ENCODE peak calls at places on chromosome 18, in seven cellular contexts. One of them, this sample, is unnamed.

GRCh38 chr18:25734336-25734735 is 356.1 kb downstream of the SS18 start:
- DNase-seq in occipital lobe: no peak
- DNase-seq in AG09319: no peak
- DNase-seq in neural progenitor cell: peak
- DNase-seq in stimulated activated CD4-positive, alpha-beta T cell treated with anti-CD3 and anti-CD28 coated beads, Interleukin-2, amount 100 ng/mL, for 48 hours: no peak
- DNase-seq in SIG-M5: no peak
- DNase-seq in NCI-H2081: peak
- DNase-seq in this sample: no peak

GRCh38 chr18:57429607-57430165 is 5.5 kb upstream of the ONECUT2 start:
- DNase-seq in neural progenitor cell: peak
- DNase-seq in SIG-M5: no peak
- DNase-seq in NCI-H2081: no peak
- DNase-seq in stimulated activated CD4-positive, alpha-beta T cell treated with anti-CD3 and anti-CD28 coated beads, Interleukin-2, amount 100 ng/mL, for 48 hours: no peak
- DNase-seq in occipital lobe: no peak
- DNase-seq in AG09319: no peak
- DNase-seq in this sample: no peak

GRCh38 chr18:34723143-34723542 is 13.0 kb downstream of the DTNA start:
- DNase-seq in stimulated activated CD4-positive, alpha-beta T cell treated with anti-CD3 and anti-CD28 coated beads, Interleukin-2, amount 100 ng/mL, for 48 hours: no peak
- DNase-seq in AG09319: no peak
- DNase-seq in neural progenitor cell: no peak
- DNase-seq in occipital lobe: no peak
- DNase-seq in SIG-M5: no peak
- DNase-seq in NCI-H2081: no peak
- DNase-seq in this sample: no peak

GRCh38 chr18:40365526-40365925 is 1589.5 kb upstream of the PIK3C3 start:
- DNase-seq in SIG-M5: no peak
- DNase-seq in stimulated activated CD4-positive, alpha-beta T cell treated with anti-CD3 and anti-CD28 coated beads, Interleukin-2, amount 100 ng/mL, for 48 hours: no peak
- DNase-seq in neural progenitor cell: no peak
- DNase-seq in occipital lobe: no peak
- DNase-seq in NCI-H2081: no peak
- DNase-seq in AG09319: no peak
- DNase-seq in this sample: no peak

GRCh38 chr18:44856157-44856556 is 175.5 kb downstream of the SETBP1 start:
- DNase-seq in SIG-M5: no peak
- DNase-seq in occipital lobe: no peak
- DNase-seq in AG09319: no peak
- DNase-seq in NCI-H2081: no peak
- DNase-seq in neural progenitor cell: no peak
- DNase-seq in stimulated activated CD4-positive, alpha-beta T cell treated with anti-CD3 and anti-CD28 coated beads, Interleukin-2, amount 100 ng/mL, for 48 hours: no peak
- DNase-seq in this sample: no peak

GRCh38 chr18:54440292-54440691 is 82.6 kb downstream of the C18orf54 start:
- DNase-seq in neural progenitor cell: no peak
- DNase-seq in SIG-M5: no peak
- DNase-seq in AG09319: no peak
- DNase-seq in stimulated activated CD4-positive, alpha-beta T cell treated with anti-CD3 and anti-CD28 coated beads, Interleukin-2, amount 100 ng/mL, for 48 hours: no peak
- DNase-seq in occipital lobe: no peak
- DNase-seq in NCI-H2081: no peak
- DNase-seq in this sample: no peak

GRCh38 chr18:78510636-78511035 is 469.0 kb upstream of the SALL3 start:
- DNase-seq in neural progenitor cell: no peak
- DNase-seq in occipital lobe: no peak
- DNase-seq in NCI-H2081: no peak
- DNase-seq in stimulated activated CD4-positive, alpha-beta T cell treated with anti-CD3 and anti-CD28 coated beads, Interleukin-2, amount 100 ng/mL, for 48 hours: no peak
- DNase-seq in SIG-M5: no peak
- DNase-seq in AG09319: no peak
- DNase-seq in this sample: no peak

GRCh38 chr18:64276736-64277135 is 127.8 kb upstream of the LINC00305 start:
- DNase-seq in SIG-M5: no peak
- DNase-seq in occipital lobe: no peak
- DNase-seq in stimulated activated CD4-positive, alpha-beta T cell treated with anti-CD3 and anti-CD28 coated beads, Interleukin-2, amount 100 ng/mL, for 48 hours: no peak
- DNase-seq in neural progenitor cell: no peak
- DNase-seq in AG09319: no peak
- DNase-seq in NCI-H2081: no peak
- DNase-seq in this sample: no peak

GRCh38 chr18:22604986-22605421 is 187.3 kb upstream of the CTAGE1 start:
- DNase-seq in SIG-M5: no peak
- DNase-seq in occipital lobe: no peak
- DNase-seq in NCI-H2081: no peak
- DNase-seq in neural progenitor cell: no peak
- DNase-seq in AG09319: no peak
- DNase-seq in stimulated activated CD4-positive, alpha-beta T cell treated with anti-CD3 and anti-CD28 coated beads, Interleukin-2, amount 100 ng/mL, for 48 hours: no peak
- DNase-seq in this sample: no peak

GRCh38 chr18:47280121-47280520 is 28.7 kb upstream of the SKOR2 start:
- DNase-seq in NCI-H2081: no peak
- DNase-seq in SIG-M5: no peak
- DNase-seq in AG09319: no peak
- DNase-seq in neural progenitor cell: no peak
- DNase-seq in stimulated activated CD4-positive, alpha-beta T cell treated with anti-CD3 and anti-CD28 coated beads, Interleukin-2, amount 100 ng/mL, for 48 hours: no peak
- DNase-seq in occipital lobe: no peak
- DNase-seq in this sample: no peak

GRCh38 chr18:61236476-61237057 is 96.7 kb upstream of the CDH20 start:
- DNase-seq in occipital lobe: no peak
- DNase-seq in AG09319: no peak
- DNase-seq in NCI-H2081: peak
- DNase-seq in stimulated activated CD4-positive, alpha-beta T cell treated with anti-CD3 and anti-CD28 coated beads, Interleukin-2, amount 100 ng/mL, for 48 hours: no peak
- DNase-seq in neural progenitor cell: no peak
- DNase-seq in SIG-M5: no peak
- DNase-seq in this sample: no peak

GRCh38 chr18:48777026-48777736 is 173.6 kb downstream of the SMAD7 start:
- DNase-seq in neural progenitor cell: peak
- DNase-seq in stimulated activated CD4-positive, alpha-beta T cell treated with anti-CD3 and anti-CD28 coated beads, Interleukin-2, amount 100 ng/mL, for 48 hours: peak
- DNase-seq in occipital lobe: no peak
- DNase-seq in SIG-M5: no peak
- DNase-seq in AG09319: no peak
- DNase-seq in NCI-H2081: peak
- DNase-seq in this sample: peak

GRCh38 chr18:60024857-60025256 is 125.1 kb downstream of the PMAIP1 start:
- DNase-seq in stimulated activated CD4-positive, alpha-beta T cell treated with anti-CD3 and anti-CD28 coated beads, Interleukin-2, amount 100 ng/mL, for 48 hours: no peak
- DNase-seq in SIG-M5: no peak
- DNase-seq in NCI-H2081: no peak
- DNase-seq in occipital lobe: no peak
- DNase-seq in AG09319: no peak
- DNase-seq in neural progenitor cell: no peak
- DNase-seq in this sample: no peak

GRCh38 chr18:7164610-7165009 is 47.0 kb upstream of the LAMA1 start:
- DNase-seq in SIG-M5: no peak
- DNase-seq in occipital lobe: peak
- DNase-seq in stimulated activated CD4-positive, alpha-beta T cell treated with anti-CD3 and anti-CD28 coated beads, Interleukin-2, amount 100 ng/mL, for 48 hours: no peak
- DNase-seq in AG09319: no peak
- DNase-seq in NCI-H2081: peak
- DNase-seq in neural progenitor cell: peak
- DNase-seq in this sample: peak

GRCh38 chr18:76658627-76659026 is 163.6 kb upstream of the ZNF516 start:
- DNase-seq in AG09319: no peak
- DNase-seq in stimulated activated CD4-positive, alpha-beta T cell treated with anti-CD3 and anti-CD28 coated beads, Interleukin-2, amount 100 ng/mL, for 48 hours: peak
- DNase-seq in NCI-H2081: no peak
- DNase-seq in SIG-M5: no peak
- DNase-seq in neural progenitor cell: peak
- DNase-seq in occipital lobe: no peak
- DNase-seq in this sample: no peak

GRCh38 chr18:51278045-51278649 is 80.7 kb upstream of the MEX3C start:
- DNase-seq in occipital lobe: no peak
- DNase-seq in AG09319: no peak
- DNase-seq in NCI-H2081: peak
- DNase-seq in neural progenitor cell: peak
- DNase-seq in SIG-M5: no peak
- DNase-seq in stimulated activated CD4-positive, alpha-beta T cell treated with anti-CD3 and anti-CD28 coated beads, Interleukin-2, amount 100 ng/mL, for 48 hours: peak
- DNase-seq in this sample: peak

GRCh38 chr18:9992300-9992987 is 78.6 kb downstream of the VAPA start:
- DNase-seq in SIG-M5: no peak
- DNase-seq in occipital lobe: no peak
- DNase-seq in stimulated activated CD4-positive, alpha-beta T cell treated with anti-CD3 and anti-CD28 coated beads, Interleukin-2, amount 100 ng/mL, for 48 hours: no peak
- DNase-seq in AG09319: no peak
- DNase-seq in NCI-H2081: no peak
- DNase-seq in neural progenitor cell: no peak
- DNase-seq in this sample: no peak

GRCh38 chr18:63043516-63043915 is 276.1 kb downstream of the BCL2 start:
- DNase-seq in AG09319: no peak
- DNase-seq in NCI-H2081: no peak
- DNase-seq in stimulated activated CD4-positive, alpha-beta T cell treated with anti-CD3 and anti-CD28 coated beads, Interleukin-2, amount 100 ng/mL, for 48 hours: no peak
- DNase-seq in neural progenitor cell: no peak
- DNase-seq in occipital lobe: no peak
- DNase-seq in SIG-M5: no peak
- DNase-seq in this sample: no peak

GRCh38 chr18:57837917-57838548 is 34.9 kb upstream of the ATP8B1 start:
- DNase-seq in AG09319: no peak
- DNase-seq in stimulated activated CD4-positive, alpha-beta T cell treated with anti-CD3 and anti-CD28 coated beads, Interleukin-2, amount 100 ng/mL, for 48 hours: peak
- DNase-seq in occipital lobe: no peak
- DNase-seq in SIG-M5: no peak
- DNase-seq in NCI-H2081: no peak
- DNase-seq in neural progenitor cell: no peak
- DNase-seq in this sample: no peak

GRCh38 chr18:37403100-37403781 is 162.4 kb downstream of the CELF4 start:
- DNase-seq in neural progenitor cell: no peak
- DNase-seq in stimulated activated CD4-positive, alpha-beta T cell treated with anti-CD3 and anti-CD28 coated beads, Interleukin-2, amount 100 ng/mL, for 48 hours: no peak
- DNase-seq in occipital lobe: peak
- DNase-seq in SIG-M5: no peak
- DNase-seq in NCI-H2081: no peak
- DNase-seq in AG09319: peak
- DNase-seq in this sample: no peak

GRCh38 chr18:6056171-6056932 is 161.0 kb upstream of the TMEM200C start:
- DNase-seq in neural progenitor cell: peak
- DNase-seq in stimulated activated CD4-positive, alpha-beta T cell treated with anti-CD3 and anti-CD28 coated beads, Interleukin-2, amount 100 ng/mL, for 48 hours: no peak
- DNase-seq in NCI-H2081: no peak
- DNase-seq in occipital lobe: no peak
- DNase-seq in AG09319: no peak
- DNase-seq in SIG-M5: no peak
- DNase-seq in this sample: no peak

GRCh38 chr18:10444314-10445006 is 10.0 kb upstream of the APCDD1 start:
- DNase-seq in SIG-M5: no peak
- DNase-seq in occipital lobe: no peak
- DNase-seq in AG09319: no peak
- DNase-seq in neural progenitor cell: no peak
- DNase-seq in stimulated activated CD4-positive, alpha-beta T cell treated with anti-CD3 and anti-CD28 coated beads, Interleukin-2, amount 100 ng/mL, for 48 hours: no peak
- DNase-seq in NCI-H2081: no peak
- DNase-seq in this sample: no peak

GRCh38 chr18:8706545-8706980 is 1.2 kb downstream of the MTCL1 start:
- DNase-seq in stimulated activated CD4-positive, alpha-beta T cell treated with anti-CD3 and anti-CD28 coated beads, Interleukin-2, amount 100 ng/mL, for 48 hours: no peak
- DNase-seq in NCI-H2081: no peak
- DNase-seq in AG09319: no peak
- DNase-seq in SIG-M5: no peak
- DNase-seq in neural progenitor cell: peak
- DNase-seq in occipital lobe: no peak
- DNase-seq in this sample: no peak

GRCh38 chr18:75047240-75047639 is 161.7 kb downstream of the PTGR3 start:
- DNase-seq in AG09319: no peak
- DNase-seq in SIG-M5: no peak
- DNase-seq in NCI-H2081: peak
- DNase-seq in neural progenitor cell: no peak
- DNase-seq in stimulated activated CD4-positive, alpha-beta T cell treated with anti-CD3 and anti-CD28 coated beads, Interleukin-2, amount 100 ng/mL, for 48 hours: no peak
- DNase-seq in occipital lobe: no peak
- DNase-seq in this sample: no peak

GRCh38 chr18:37533647-37534565 is 31.7 kb downstream of the CELF4 start:
- DNase-seq in occipital lobe: no peak
- DNase-seq in stimulated activated CD4-positive, alpha-beta T cell treated with anti-CD3 and anti-CD28 coated beads, Interleukin-2, amount 100 ng/mL, for 48 hours: no peak
- DNase-seq in AG09319: no peak
- DNase-seq in neural progenitor cell: no peak
- DNase-seq in SIG-M5: no peak
- DNase-seq in NCI-H2081: no peak
- DNase-seq in this sample: no peak

GRCh38 chr18:48996901-48997463 is 46.2 kb upstream of the SMAD7 start:
- DNase-seq in occipital lobe: no peak
- DNase-seq in AG09319: peak
- DNase-seq in neural progenitor cell: no peak
- DNase-seq in NCI-H2081: no peak
- DNase-seq in SIG-M5: no peak
- DNase-seq in stimulated activated CD4-positive, alpha-beta T cell treated with anti-CD3 and anti-CD28 coated beads, Interleukin-2, amount 100 ng/mL, for 48 hours: no peak
- DNase-seq in this sample: no peak

GRCh38 chr18:35730738-35731370 is 149.3 kb downstream of the GALNT1 start:
- DNase-seq in occipital lobe: no peak
- DNase-seq in SIG-M5: no peak
- DNase-seq in NCI-H2081: no peak
- DNase-seq in AG09319: no peak
- DNase-seq in neural progenitor cell: peak
- DNase-seq in stimulated activated CD4-positive, alpha-beta T cell treated with anti-CD3 and anti-CD28 coated beads, Interleukin-2, amount 100 ng/mL, for 48 hours: no peak
- DNase-seq in this sample: no peak

GRCh38 chr18:54117853-54118773 is 106.4 kb downstream of the MBD2 start:
- DNase-seq in stimulated activated CD4-positive, alpha-beta T cell treated with anti-CD3 and anti-CD28 coated beads, Interleukin-2, amount 100 ng/mL, for 48 hours: no peak
- DNase-seq in SIG-M5: no peak
- DNase-seq in AG09319: peak
- DNase-seq in occipital lobe: no peak
- DNase-seq in NCI-H2081: no peak
- DNase-seq in neural progenitor cell: peak
- DNase-seq in this sample: no peak

GRCh38 chr18:57819671-57820460 is 16.8 kb upstream of the ATP8B1 start:
- DNase-seq in neural progenitor cell: no peak
- DNase-seq in SIG-M5: no peak
- DNase-seq in stimulated activated CD4-positive, alpha-beta T cell treated with anti-CD3 and anti-CD28 coated beads, Interleukin-2, amount 100 ng/mL, for 48 hours: no peak
- DNase-seq in NCI-H2081: peak
- DNase-seq in occipital lobe: no peak
- DNase-seq in AG09319: peak
- DNase-seq in this sample: no peak

GRCh38 chr18:75010260-75010659 is 198.7 kb downstream of the PTGR3 start:
- DNase-seq in SIG-M5: no peak
- DNase-seq in occipital lobe: no peak
- DNase-seq in NCI-H2081: no peak
- DNase-seq in stimulated activated CD4-positive, alpha-beta T cell treated with anti-CD3 and anti-CD28 coated beads, Interleukin-2, amount 100 ng/mL, for 48 hours: no peak
- DNase-seq in AG09319: no peak
- DNase-seq in neural progenitor cell: no peak
- DNase-seq in this sample: no peak

GRCh38 chr18:70469916-70470315 is 181.1 kb downstream of the SOCS6 start:
- DNase-seq in neural progenitor cell: peak
- DNase-seq in AG09319: no peak
- DNase-seq in occipital lobe: peak
- DNase-seq in stimulated activated CD4-positive, alpha-beta T cell treated with anti-CD3 and anti-CD28 coated beads, Interleukin-2, amount 100 ng/mL, for 48 hours: no peak
- DNase-seq in NCI-H2081: peak
- DNase-seq in SIG-M5: no peak
- DNase-seq in this sample: no peak

GRCh38 chr18:50878345-50879301 is at the start of gene ME2:
- DNase-seq in occipital lobe: peak
- DNase-seq in NCI-H2081: peak
- DNase-seq in neural progenitor cell: peak
- DNase-seq in AG09319: peak
- DNase-seq in stimulated activated CD4-positive, alpha-beta T cell treated with anti-CD3 and anti-CD28 coated beads, Interleukin-2, amount 100 ng/mL, for 48 hours: peak
- DNase-seq in SIG-M5: peak
- DNase-seq in this sample: peak

GRCh38 chr18:394276-394996 is 106.1 kb downstream of the COLEC12 start:
- DNase-seq in stimulated activated CD4-positive, alpha-beta T cell treated with anti-CD3 and anti-CD28 coated beads, Interleukin-2, amount 100 ng/mL, for 48 hours: no peak
- DNase-seq in SIG-M5: no peak
- DNase-seq in NCI-H2081: peak
- DNase-seq in occipital lobe: no peak
- DNase-seq in neural progenitor cell: no peak
- DNase-seq in AG09319: no peak
- DNase-seq in this sample: no peak

This sample was measured in NCI-H1930.